ENCODE peak calls at places on chromosomes 3 and 15, in four cellular contexts. V is ureter, S is choroid plexus epithelial cell, O is T-helper 22 cell. C is an unnamed sample.

GRCh38 chr3:177443469-177443868 is 246.2 kb upstream of the TBL1XR1 start:
- DNase-seq in V (no peak), S (peak), O (no peak), C (no peak)

GRCh38 chr3:112013058-112013783 is 14.5 kb downstream of the TAGLN3 start:
- DNase-seq in V (peak), S (peak), O (no peak), C (peak)

GRCh38 chr15:70344666-70345065 is 246.9 kb upstream of the TLE3 start:
- DNase-seq in V (no peak), S (no peak), O (no peak), C (no peak)

GRCh38 chr3:177618873-177619771 is 421.8 kb upstream of the TBL1XR1 start:
- DNase-seq in V (no peak), S (peak), O (no peak), C (no peak)

GRCh38 chr3:151837057-151837456 is 23.1 kb downstream of the AADAC start:
- DNase-seq in V (no peak), S (peak), O (no peak), C (no peak)

GRCh38 chr3:58411851-58412830 is 21.5 kb downstream of the PDHB start:
- DNase-seq in V (no peak), S (no peak), O (no peak), C (no peak)

GRCh38 chr15:26631894-26632293 is 141.0 kb downstream of the GABRB3 start:
- DNase-seq in V (no peak), S (no peak), O (no peak), C (no peak)

GRCh38 chr3:73685061-73685460 is 60.3 kb upstream of the PDZRN3 start:
- DNase-seq in V (no peak), S (no peak), O (no peak), C (no peak)

GRCh38 chr15:30816430-30816829 is 87.3 kb upstream of the FAN1 start:
- DNase-seq in V (no peak), S (no peak), O (no peak), C (no peak)

GRCh38 chr3:29385056-29385455 is 104.2 kb downstream of the RBMS3 start:
- DNase-seq in V (no peak), S (peak), O (no peak), C (no peak)

GRCh38 chr3:101229681-101230080 is 90.7 kb downstream of the IMPG2 start:
- DNase-seq in V (no peak), S (peak), O (no peak), C (no peak)

GRCh38 chr3:120741837-120742197 is 499 bp downstream of the RABL3 start:
- DNase-seq in V (no peak), S (no peak), O (no peak), C (no peak)

GRCh38 chr15:98612490-98613110 is 35.7 kb upstream of the IGF1R start:
- DNase-seq in V (no peak), S (no peak), O (no peak), C (no peak)

GRCh38 chr15:29018406-29018805 is 132.6 kb downstream of the APBA2 start:
- DNase-seq in V (no peak), S (no peak), O (no peak), C (no peak)

GRCh38 chr15:100334905-100335304 is 6.9 kb downstream of the ADAMTS17 start:
- DNase-seq in V (no peak), S (no peak), O (no peak), C (no peak)

GRCh38 chr3:179710079-179710478 is 57.2 kb downstream of the USP13 start:
- DNase-seq in V (no peak), S (no peak), O (no peak), C (no peak)

GRCh38 chr3:48662753-48663488 is at the start of gene CELSR3:
- DNase-seq in V (peak), S (peak), O (peak), C (peak)

GRCh38 chr3:16233806-16234205 is 30.9 kb downstream of the DPH3 start:
- DNase-seq in V (no peak), S (no peak), O (no peak), C (no peak)

GRCh38 chr3:174439621-174440349 is 419.3 kb upstream of the NAALADL2 start:
- DNase-seq in V (peak), S (peak), O (no peak), C (no peak)

GRCh38 chr3:98008751-98009373 is 26.3 kb downstream of the GABRR3 start:
- DNase-seq in V (no peak), S (no peak), O (no peak), C (no peak)

GRCh38 chr15:77546050-77546501 is 86.6 kb downstream of the LINGO1 start:
- DNase-seq in V (peak), S (peak), O (no peak), C (no peak)